ENCODE peak calls at places on chromosomes 12 and 14, in six cellular contexts. B is caudate nucleus; D is activated CD8-positive, alpha-beta memory T cell treated with anti-CD3 and anti-CD28 coated beads, Interleukin-2, amount 50 U/mL, for 4 hours; E is smooth muscle cell of the brain vasculature; X is T-helper 17 cell; F is AG10803. S is an unnamed sample.

GRCh38 chr14:99601301-99601945 is 2.6 kb downstream of the CCDC85C start:
- DNase-seq in E (peak), B (no peak), X (no peak), D (no peak), F (peak), S (no peak)

GRCh38 chr12:3262466-3262865 is 185.3 kb downstream of the TSPAN9 start:
- DNase-seq in E (no peak), D (no peak), F (no peak), X (no peak), B (no peak), S (no peak)

GRCh38 chr14:55930016-55930784 is 188.0 kb upstream of the PELI2 start:
- DNase-seq in E (no peak), D (no peak), B (no peak), X (no peak), F (no peak), S (no peak)

GRCh38 chr12:71721781-71722511 is 32.7 kb upstream of the RAB21 start:
- DNase-seq in X (no peak), D (no peak), E (no peak), B (no peak), F (no peak), S (no peak)

GRCh38 chr14:54698501-54698900 is 131.6 kb downstream of the SAMD4A start:
- DNase-seq in X (no peak), F (no peak), B (no peak), D (no peak), E (no peak), S (no peak)

GRCh38 chr12:4855121-4855924 is 54.4 kb upstream of the KCNA1 start:
- DNase-seq in F (peak), X (no peak), E (peak), B (peak), D (peak), S (peak)

GRCh38 chr12:105485321-105485910 is 154.9 kb downstream of the C12orf75 start:
- DNase-seq in X (no peak), E (no peak), F (peak), B (no peak), D (no peak), S (peak)

GRCh38 chr12:57033428-57033827 is 16.5 kb downstream of the MYO1A start:
- DNase-seq in B (no peak), E (no peak), F (no peak), D (no peak), X (no peak), S (no peak)

GRCh38 chr14:95332641-95333040 is 12.9 kb upstream of the CLMN start:
- DNase-seq in F (no peak), B (no peak), X (no peak), D (no peak), E (no peak), S (no peak)

GRCh38 chr14:82886670-82887069 is 1353.0 kb upstream of the SEL1L start:
- DNase-seq in F (no peak), X (no peak), E (no peak), D (no peak), B (no peak), S (no peak)

GRCh38 chr12:116135209-116135930 is 142.1 kb downstream of the MED13L start:
- DNase-seq in X (no peak), F (peak), B (no peak), E (no peak), D (no peak), S (no peak)

GRCh38 chr14:28406181-28406580 is 360.4 kb upstream of the FOXG1 start:
- DNase-seq in F (no peak), E (no peak), B (no peak), X (no peak), D (no peak), S (no peak)